ENCODE peak calls at places on chromosome 4, in nine cellular contexts. G, T, Y, O, U, W, B, L and R are unnamed samples.

GRCh38 chr4:164252286-164252685 is 501.6 kb upstream of the SMIM31 start:
- DNase-seq in G (no peak), T (no peak), Y (no peak), O (no peak), U (no peak), W (no peak), B (no peak), L (no peak), R (no peak)

GRCh38 chr4:27278615-27279014 is 418.0 kb downstream of the STIM2 start:
- DNase-seq in G (no peak), T (no peak), Y (no peak), O (peak), U (no peak), W (peak), B (no peak), L (no peak), R (no peak)

GRCh38 chr4:139576219-139576618 is 20.2 kb upstream of the SETD7 start:
- DNase-seq in G (no peak), T (no peak), Y (no peak), O (no peak), U (no peak), W (peak), B (no peak), L (no peak), R (no peak)

GRCh38 chr4:145154573-145154972 is 25.8 kb downstream of the OTUD4 start:
- DNase-seq in G (no peak), T (no peak), Y (peak), O (no peak), U (no peak), W (peak), B (no peak), L (no peak), R (no peak)

GRCh38 chr4:38931125-38931524 is 63.5 kb downstream of the FAM114A1 start:
- DNase-seq in G (no peak), T (no peak), Y (no peak), O (no peak), U (no peak), W (no peak), B (no peak), L (no peak), R (no peak)

GRCh38 chr4:6918345-6918744 is 8.7 kb downstream of the TBC1D14 start:
- DNase-seq in G (peak), T (no peak), Y (no peak), O (no peak), U (no peak), W (no peak), B (no peak), L (no peak), R (peak)

GRCh38 chr4:176001171-176002006 is 64.3 kb upstream of the WDR17 start:
- DNase-seq in G (peak), T (peak), Y (peak), O (no peak), U (peak), W (peak), B (peak), L (no peak), R (peak)

GRCh38 chr4:107721436-107722090 is 1.5 kb upstream of the PAPSS1 start:
- DNase-seq in G (no peak), T (no peak), Y (no peak), O (no peak), U (peak), W (no peak), B (no peak), L (no peak), R (peak)

GRCh38 chr4:182738283-182739047 is 178.7 kb downstream of the DCTD start:
- DNase-seq in G (no peak), T (no peak), Y (no peak), O (no peak), U (no peak), W (peak), B (no peak), L (no peak), R (no peak)

GRCh38 chr4:186299291-186299690 is 33.3 kb downstream of the F11 start:
- DNase-seq in G (no peak), T (no peak), Y (no peak), O (no peak), U (no peak), W (no peak), B (no peak), L (no peak), R (no peak)

GRCh38 chr4:2290974-2291704 is 29.2 kb upstream of the MXD4 start:
- DNase-seq in G (peak), T (no peak), Y (no peak), O (no peak), U (peak), W (no peak), B (no peak), L (peak), R (peak)

GRCh38 chr4:8341691-8342090 is 72.1 kb downstream of the HTRA3 start:
- DNase-seq in G (peak), T (peak), Y (no peak), O (no peak), U (no peak), W (no peak), B (no peak), L (peak), R (no peak)

GRCh38 chr4:107359208-107359607 is 323.1 kb upstream of the DKK2 start:
- DNase-seq in G (no peak), T (no peak), Y (no peak), O (no peak), U (no peak), W (no peak), B (no peak), L (no peak), R (no peak)

GRCh38 chr4:173243321-173243720 is 74.7 kb downstream of the GALNT7 start:
- DNase-seq in G (no peak), T (no peak), Y (peak), O (no peak), U (no peak), W (peak), B (no peak), L (no peak), R (no peak)

GRCh38 chr4:105473340-105474109 is at the start of gene PPA2:
- DNase-seq in G (peak), T (peak), Y (peak), O (peak), U (peak), W (peak), B (peak), L (peak), R (peak)

GRCh38 chr4:54657556-54658313 is at the start of gene KIT:
- DNase-seq in G (peak), T (peak), Y (no peak), O (peak), U (peak), W (peak), B (no peak), L (peak), R (peak)

GRCh38 chr4:1945912-1946311 is 62.9 kb downstream of the NELFA start:
- DNase-seq in G (no peak), T (no peak), Y (no peak), O (no peak), U (no peak), W (no peak), B (no peak), L (no peak), R (no peak)

GRCh38 chr4:137025484-137026059 is 506.7 kb downstream of the PCDH18 start:
- DNase-seq in G (no peak), T (no peak), Y (no peak), O (no peak), U (no peak), W (no peak), B (no peak), L (no peak), R (no peak)

GRCh38 chr4:24850669-24851068 is 55.3 kb downstream of the SOD3 start:
- DNase-seq in G (peak), T (no peak), Y (peak), O (no peak), U (no peak), W (peak), B (no peak), L (no peak), R (no peak)

GRCh38 chr4:40594261-40595178 is 35.1 kb downstream of the RBM47 start:
- DNase-seq in G (no peak), T (no peak), Y (peak), O (no peak), U (no peak), W (peak), B (no peak), L (no peak), R (no peak)

GRCh38 chr4:14850374-14851097 is 151.7 kb upstream of the CPEB2 start:
- DNase-seq in G (no peak), T (no peak), Y (no peak), O (no peak), U (peak), W (no peak), B (no peak), L (no peak), R (no peak)

GRCh38 chr4:26022346-26022891 is 108.4 kb downstream of the SMIM20 start:
- DNase-seq in G (no peak), T (no peak), Y (peak), O (no peak), U (peak), W (peak), B (no peak), L (peak), R (no peak)

GRCh38 chr4:153223935-153224334 is 19.7 kb downstream of the TRIM2 start:
- DNase-seq in G (no peak), T (no peak), Y (no peak), O (no peak), U (no peak), W (peak), B (no peak), L (no peak), R (no peak)

GRCh38 chr4:173652283-173652931 is 122.4 kb upstream of the HAND2 start:
- DNase-seq in G (peak), T (no peak), Y (no peak), O (no peak), U (no peak), W (no peak), B (no peak), L (no peak), R (no peak)

GRCh38 chr4:74999714-75000309 is 66.9 kb downstream of the PARM1 start:
- DNase-seq in G (no peak), T (no peak), Y (no peak), O (no peak), U (no peak), W (no peak), B (no peak), L (no peak), R (no peak)

GRCh38 chr4:71231073-71231752 is 107.6 kb upstream of the SLC4A4 start:
- DNase-seq in G (peak), T (peak), Y (no peak), O (no peak), U (peak), W (peak), B (no peak), L (peak), R (no peak)

GRCh38 chr4:80307774-80308465 is 27.6 kb upstream of the CFAP299 start:
- DNase-seq in G (peak), T (no peak), Y (no peak), O (no peak), U (peak), W (peak), B (no peak), L (no peak), R (no peak)

GRCh38 chr4:72857787-72858186 is 211.7 kb downstream of the COX18 start:
- DNase-seq in G (no peak), T (no peak), Y (no peak), O (no peak), U (no peak), W (no peak), B (no peak), L (no peak), R (no peak)

GRCh38 chr4:78551420-78552351 is at the start of gene ANXA3:
- DNase-seq in G (no peak), T (peak), Y (no peak), O (peak), U (peak), W (no peak), B (no peak), L (peak), R (peak)

GRCh38 chr4:151266542-151266941 is 10.4 kb upstream of the PRSS48 start:
- DNase-seq in G (no peak), T (no peak), Y (no peak), O (no peak), U (no peak), W (peak), B (no peak), L (no peak), R (no peak)

GRCh38 chr4:8038083-8038482 is 98.4 kb upstream of the AFAP1 start:
- DNase-seq in G (no peak), T (no peak), Y (no peak), O (no peak), U (no peak), W (no peak), B (no peak), L (no peak), R (no peak)

GRCh38 chr4:81351653-81352455 is 119.9 kb downstream of the RASGEF1B start:
- DNase-seq in G (peak), T (peak), Y (peak), O (peak), U (peak), W (peak), B (peak), L (peak), R (peak)

GRCh38 chr4:122873752-122874151 is 47.1 kb downstream of the FGF2 start:
- DNase-seq in G (no peak), T (no peak), Y (peak), O (no peak), U (no peak), W (peak), B (no peak), L (no peak), R (no peak)

GRCh38 chr4:7803992-7804758 is 135.5 kb downstream of the AFAP1 start:
- DNase-seq in G (peak), T (peak), Y (peak), O (peak), U (peak), W (peak), B (peak), L (peak), R (peak)

GRCh38 chr4:176805155-176805554 is 12.4 kb upstream of the VEGFC start:
- DNase-seq in G (no peak), T (no peak), Y (no peak), O (no peak), U (no peak), W (peak), B (no peak), L (no peak), R (no peak)

GRCh38 chr4:43867908-43868307 is 580.7 kb downstream of the KCTD8 start:
- DNase-seq in G (no peak), T (no peak), Y (no peak), O (no peak), U (no peak), W (no peak), B (no peak), L (no peak), R (no peak)

GRCh38 chr4:83114576-83114975 is at the start of gene PLAC8:
- DNase-seq in G (no peak), T (no peak), Y (no peak), O (no peak), U (no peak), W (no peak), B (no peak), L (peak), R (no peak)

GRCh38 chr4:98480535-98480934 is 177.9 kb downstream of the TSPAN5 start:
- DNase-seq in G (no peak), T (no peak), Y (no peak), O (no peak), U (no peak), W (no peak), B (no peak), L (no peak), R (no peak)

GRCh38 chr4:5020341-5020740 is 1.1 kb upstream of the CYTL1 start:
- DNase-seq in G (no peak), T (no peak), Y (no peak), O (no peak), U (no peak), W (no peak), B (no peak), L (no peak), R (no peak)

GRCh38 chr4:5018096-5018495 is 1.2 kb downstream of the CYTL1 start:
- DNase-seq in G (no peak), T (no peak), Y (peak), O (no peak), U (no peak), W (peak), B (no peak), L (no peak), R (no peak)

GRCh38 chr4:5019796-5020195 is 538 bp upstream of the CYTL1 start:
- DNase-seq in G (no peak), T (no peak), Y (no peak), O (no peak), U (no peak), W (no peak), B (no peak), L (no peak), R (no peak)

GRCh38 chr4:5018603-5019002 is 655 bp downstream of the CYTL1 start:
- DNase-seq in G (no peak), T (no peak), Y (no peak), O (no peak), U (no peak), W (no peak), B (no peak), L (no peak), R (no peak)

DNA sequence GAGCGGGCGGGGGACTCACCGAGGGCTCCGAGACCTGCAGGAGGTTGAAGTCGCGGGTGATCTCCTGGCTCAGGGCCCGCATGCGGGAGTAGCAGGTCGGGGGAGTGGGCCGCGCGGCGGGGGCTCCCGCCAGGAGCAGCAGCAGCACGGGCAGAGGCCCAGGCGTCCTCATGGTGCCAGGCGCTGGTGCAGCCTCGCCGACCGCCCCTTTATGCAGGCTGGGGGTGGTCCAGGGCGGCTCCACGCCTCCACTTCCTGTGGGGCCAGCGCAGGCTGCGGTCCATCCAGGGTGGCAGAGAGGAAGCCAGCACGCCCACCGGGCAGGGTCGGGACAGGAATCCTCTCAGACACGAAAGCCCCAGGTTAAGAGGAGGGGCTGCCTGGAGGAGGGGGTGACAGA is at the start of gene CYTL1:
- DNase-seq in G (no peak), T (no peak), Y (no peak), O (no peak), U (no peak), W (no peak), B (no peak), L (no peak), R (no peak)
- TF ChIP-seq POLR2A in G (no peak), T (no peak), Y (no peak), O (no peak), U (no peak), W (no peak), B (no peak), L (no peak), R (no peak)

GRCh38 chr4:61199869-61200194 is 294 bp upstream of the ADGRL3 start:
- DNase-seq in G (no peak), T (no peak), Y (no peak), O (no peak), U (no peak), W (no peak), B (no peak), L (no peak), R (no peak)

GRCh38 chr4:61202100-61202637 is 2.0 kb downstream of the ADGRL3 start:
- DNase-seq in G (peak), T (no peak), Y (no peak), O (no peak), U (no peak), W (no peak), B (no peak), L (no peak), R (peak)

GRCh38 chr4:61200991-61201526 is 933 bp downstream of the ADGRL3 start:
- DNase-seq in G (no peak), T (peak), Y (no peak), O (no peak), U (no peak), W (no peak), B (no peak), L (no peak), R (no peak)

GRCh38 chr4:61201562-61202099 is 1.5 kb downstream of the ADGRL3 start:
- DNase-seq in G (peak), T (no peak), Y (no peak), O (no peak), U (no peak), W (no peak), B (no peak), L (no peak), R (no peak)

GRCh38 chr4:61200195-61200990 is at the start of gene ADGRL3:
- DNase-seq in G (peak), T (peak), Y (no peak), O (no peak), U (no peak), W (peak), B (no peak), L (no peak), R (peak)
- H3K4me3 ChIP-seq in G (peak), T (peak), Y (peak), O (no peak), U (peak), W (peak), B (no peak), L (peak), R (peak)

DNA sequence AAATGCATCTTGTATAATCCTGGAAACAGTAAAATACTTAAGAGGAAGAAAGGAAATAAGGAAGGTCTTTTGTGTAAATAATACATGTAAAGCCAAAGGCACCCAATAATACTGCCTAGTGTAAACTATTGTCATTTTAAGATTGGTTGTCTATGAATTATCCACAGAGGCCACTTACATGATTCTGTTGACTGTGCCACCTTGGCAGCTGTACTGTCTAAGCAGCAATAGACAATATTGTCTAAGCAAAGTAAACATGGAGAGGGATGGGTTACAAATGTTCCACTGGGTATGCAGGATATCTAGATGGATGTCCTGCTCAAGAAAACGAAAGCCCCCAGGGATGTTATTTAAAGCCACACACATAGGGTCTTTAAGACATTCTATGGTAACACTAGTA is 19.4 kb downstream of the BEND4 start:
- DNase-seq in G (no peak), T (no peak), Y (no peak), O (no peak), U (no peak), W (no peak), B (no peak), L (no peak), R (no peak)
- TF ChIP-seq POLR2A in G (no peak), T (no peak), Y (no peak), O (no peak), U (no peak), W (no peak), B (no peak), L (no peak), R (no peak)

DNA sequence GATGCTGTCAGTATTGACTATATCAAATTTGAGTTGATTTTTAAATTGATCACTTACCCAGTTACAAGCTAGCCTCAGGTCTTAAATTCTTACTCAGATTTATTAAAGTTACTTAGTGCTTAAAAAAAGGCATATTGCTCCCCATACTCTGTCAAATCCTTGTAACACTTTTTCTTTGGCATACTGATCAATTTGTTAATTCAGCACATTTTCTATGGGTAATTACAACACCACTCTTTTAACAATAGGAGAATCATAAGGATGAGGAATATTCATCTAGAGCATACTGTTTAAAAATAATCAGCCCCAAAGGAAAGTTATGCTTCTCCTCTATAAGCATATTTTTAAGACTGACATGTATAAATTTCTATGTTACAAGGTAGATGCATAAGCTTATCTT is 482.5 kb downstream of the PABPC4L start:
- DNase-seq in G (no peak), T (no peak), Y (no peak), O (no peak), U (no peak), W (no peak), B (no peak), L (no peak), R (no peak)
- H3K4me3 ChIP-seq in G (no peak), T (no peak), Y (no peak), O (no peak), U (no peak), W (no peak), B (no peak), L (no peak), R (no peak)